ENCODE peak calls at places on chromosomes 5 and 9, in five cellular contexts. S is H1, I is HepG2, K is GM12878, X is K562. R is an unnamed sample.

GRCh38 chr5:158013939-158014338 is 155.0 kb upstream of the CLINT1 start:
- DNase-seq in K (no peak), I (peak), X (peak), S (peak), R (peak)

GRCh38 chr9:76216161-76216649 is 178.0 kb downstream of the RFK start:
- DNase-seq in I (no peak), K (no peak), S (no peak), X (no peak), R (no peak)

GRCh38 chr5:57495688-57496087 is 13.1 kb upstream of the ACTBL2 start:
- DNase-seq in K (no peak), S (no peak), X (no peak), I (no peak), R (peak)

GRCh38 chr9:18520395-18520794 is 46.4 kb downstream of the ADAMTSL1 start:
- DNase-seq in I (no peak), S (no peak), K (no peak), X (no peak), R (no peak)

GRCh38 chr5:164351245-164351834 is 845.9 kb downstream of the MAT2B start:
- DNase-seq in K (no peak), I (no peak), X (no peak), S (no peak), R (no peak)

GRCh38 chr9:75109210-75109839 is 21.0 kb downstream of the OSTF1 start:
- DNase-seq in S (no peak), X (no peak), K (no peak), I (no peak), R (no peak)

GRCh38 chr5:97909541-97909940 is 726.5 kb upstream of the RIOK2 start:
- DNase-seq in K (no peak), I (no peak), X (no peak), S (no peak), R (no peak)

GRCh38 chr9:72362680-72363139 is 2.3 kb downstream of the ZFAND5 start:
- DNase-seq in X (peak), S (no peak), K (peak), I (peak), R (peak)

GRCh38 chr9:38641985-38642864 is 21.8 kb upstream of the ANKRD18A start:
- DNase-seq in S (peak), K (no peak), X (peak), I (peak), R (peak)

GRCh38 chr5:127320032-127320945 is 29.7 kb downstream of the MEGF10 start:
- DNase-seq in S (no peak), K (peak), I (no peak), X (no peak), R (peak)

GRCh38 chr9:83538172-83538889 is at the start of gene FRMD3:
- DNase-seq in X (no peak), K (no peak), S (peak), I (peak), R (peak)

GRCh38 chr5:37774912-37775483 is 64.8 kb downstream of the GDNF start:
- DNase-seq in K (peak), I (peak), X (peak), S (peak), R (peak)

GRCh38 chr5:138869763-138870500 is 5.2 kb downstream of the LRRTM2 start:
- DNase-seq in I (no peak), X (no peak), S (no peak), K (no peak), R (no peak)

GRCh38 chr5:153629027-153629426 is 138.6 kb downstream of the GRIA1 start:
- DNase-seq in I (no peak), X (no peak), K (no peak), S (peak), R (peak)

GRCh38 chr5:334903-335739 is 13.6 kb downstream of the AHRR start:
- DNase-seq in S (no peak), X (no peak), K (no peak), I (no peak), R (no peak)

GRCh38 chr5:181282874-181283273 is 21.9 kb upstream of the TRIM52 start:
- DNase-seq in S (no peak), X (no peak), I (no peak), K (no peak), R (no peak)

GRCh38 chr9:110183208-110184145 is 24.5 kb downstream of the C9orf152 start:
- DNase-seq in I (peak), K (peak), S (peak), X (peak), R (peak)

GRCh38 chr9:96464426-96464825 is 14.5 kb downstream of the HABP4 start:
- DNase-seq in S (no peak), I (no peak), K (no peak), X (peak), R (no peak)

GRCh38 chr9:92668746-92669526 is 995 bp downstream of the IPPK start:
- DNase-seq in X (peak), I (peak), K (no peak), S (no peak), R (peak)

GRCh38 chr5:178469975-178470692 is 120.1 kb downstream of the COL23A1 start:
- DNase-seq in K (no peak), S (no peak), I (no peak), X (no peak), R (no peak)

GRCh38 chr5:149094996-149095395 is 32.1 kb upstream of the SH3TC2 start:
- DNase-seq in K (no peak), X (no peak), I (no peak), S (no peak), R (no peak)

GRCh38 chr5:63555874-63556273 is 406.4 kb downstream of the HTR1A start:
- DNase-seq in I (no peak), X (no peak), S (no peak), K (no peak), R (no peak)

GRCh38 chr5:133511653-133512235 is 100.6 kb downstream of the FSTL4 start:
- DNase-seq in X (no peak), I (no peak), S (peak), K (no peak), R (no peak)

GRCh38 chr5:150065886-150066285 is 20.5 kb downstream of the CSF1R start:
- DNase-seq in S (no peak), K (no peak), I (no peak), X (no peak), R (no peak)

GRCh38 chr5:132177691-132178149 is 49.9 kb downstream of the P4HA2 start:
- DNase-seq in K (no peak), X (peak), I (no peak), S (no peak), R (no peak)

GRCh38 chr5:169591636-169592035 is 8.1 kb downstream of the SPDL1 start:
- DNase-seq in K (no peak), S (no peak), X (no peak), I (no peak), R (no peak)

GRCh38 chr5:96808868-96809558 is 1.3 kb upstream of the ERAP1 start:
- DNase-seq in S (no peak), I (no peak), X (no peak), K (no peak), R (no peak)
- H2AFZ ChIP-seq in S (peak), I (peak), X (peak), K (peak), R (peak)

GRCh38 chr5:20230010-20230409 is 242.0 kb upstream of the CDH18 start:
- DNase-seq in K (no peak), I (no peak), X (no peak), S (no peak), R (no peak)

GRCh38 chr5:20229286-20230005 is 241.4 kb upstream of the CDH18 start:
- DNase-seq in S (no peak), K (no peak), I (no peak), X (no peak), R (no peak)

DNA sequence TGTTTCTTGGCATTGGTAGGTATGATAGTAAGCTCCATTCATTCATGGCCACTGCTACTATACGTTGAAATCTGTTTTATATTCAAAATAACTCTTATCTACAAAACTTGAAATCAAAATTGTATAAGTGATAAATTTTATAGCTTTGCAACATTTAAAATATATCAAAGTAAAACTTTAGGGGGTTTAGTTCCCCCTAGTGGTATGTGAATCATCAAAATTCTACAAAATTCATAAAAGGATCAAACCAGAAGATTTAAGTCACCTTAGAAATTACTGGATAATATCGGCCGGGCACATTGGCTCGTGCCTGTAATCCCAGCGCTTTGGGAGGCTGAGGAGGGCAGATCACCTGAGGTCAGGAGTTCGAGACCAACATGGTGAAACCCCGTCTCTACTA is 243.0 kb upstream of the CDH18 start:
- DNase-seq in X (no peak), I (no peak), S (no peak), K (no peak), R (peak)
- TF ChIP-seq CTCF in X (no peak), I (no peak), S (no peak), K (no peak), R (no peak)

DNA sequence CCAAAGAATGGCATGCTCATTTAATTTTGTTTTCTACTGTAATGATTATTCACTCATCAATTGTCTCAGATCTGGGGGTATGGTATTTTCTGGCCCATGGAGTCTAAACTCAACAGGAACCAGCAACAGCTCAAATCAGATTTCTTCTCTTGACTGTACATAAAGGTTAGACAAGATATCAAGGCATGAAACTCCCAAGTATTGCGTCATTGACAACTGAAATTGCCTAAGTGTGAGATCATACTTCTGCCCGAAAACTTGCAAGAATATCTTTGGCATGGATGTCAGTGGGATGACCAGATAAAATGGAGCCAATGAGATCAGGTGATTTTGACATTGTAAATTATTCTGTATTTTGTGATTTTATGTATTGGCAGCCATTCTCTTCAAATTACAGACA is 141.7 kb upstream of the STK32A start:
- DNase-seq in S (no peak), K (no peak), X (no peak), I (no peak), R (no peak)
- TF ChIP-seq CREB1 in S (no peak), K (no peak), X (no peak), I (no peak), R (no peak)

GRCh38 chr5:2227433-2227832 is 344.7 kb upstream of the IRX4 start:
- DNase-seq in S (no peak), X (no peak), K (no peak), I (no peak), R (no peak)
- H2AFZ ChIP-seq in S (no peak), X (no peak), K (no peak), I (no peak), R (no peak)

DNA sequence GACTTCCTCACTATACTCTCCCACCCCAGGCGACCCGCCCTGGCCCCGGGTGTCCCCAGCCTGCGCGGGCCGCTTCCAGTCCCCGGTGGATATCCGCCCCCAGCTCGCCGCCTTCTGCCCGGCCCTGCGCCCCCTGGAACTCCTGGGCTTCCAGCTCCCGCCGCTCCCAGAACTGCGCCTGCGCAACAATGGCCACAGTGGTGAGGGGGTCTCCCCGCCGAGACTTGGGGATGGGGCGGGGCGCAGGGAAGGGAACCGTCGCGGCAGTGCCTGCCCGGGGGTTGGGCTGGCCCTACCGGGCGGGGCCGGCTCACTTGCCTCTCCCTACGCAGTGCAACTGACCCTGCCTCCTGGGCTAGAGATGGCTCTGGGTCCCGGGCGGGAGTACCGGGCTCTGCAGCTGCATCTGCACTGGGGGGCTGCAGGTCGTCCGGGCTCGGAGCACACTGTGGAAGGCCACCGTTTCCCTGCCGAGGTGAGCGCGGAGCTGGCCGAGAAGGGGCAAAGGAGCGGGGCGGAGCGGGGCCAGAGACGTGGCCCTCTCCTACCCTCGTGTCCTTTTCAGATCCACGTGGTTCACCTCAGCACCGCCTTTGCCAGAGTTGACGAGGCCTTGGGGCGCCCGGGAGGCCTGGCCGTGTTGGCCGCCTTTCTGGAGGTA is 2.1 kb downstream of the CA9 start:
- DNase-seq in X (no peak), I (no peak), K (no peak), S (peak), R (peak)
- TF ChIP-seq CTCF in X (no peak), I (no peak), K (no peak), S (no peak), R (no peak)

GRCh38 chr5:42005561-42006153 is 80.6 kb downstream of the FBXO4 start:
- DNase-seq in S (no peak), I (peak), K (no peak), X (peak), R (peak)
- TF ChIP-seq CREB1 in S (no peak), I (no peak), K (no peak), X (no peak), R (no peak)

GRCh38 chr9:3865373-3865772 is 339.6 kb upstream of the RFX3 start:
- DNase-seq in X (no peak), I (no peak), S (no peak), K (no peak), R (no peak)

GRCh38 chr9:3868012-3868411 is 342.2 kb upstream of the RFX3 start:
- DNase-seq in I (no peak), K (no peak), S (no peak), X (no peak), R (no peak)

GRCh38 chr9:3863686-3864085 is 337.9 kb upstream of the RFX3 start:
- DNase-seq in I (no peak), S (no peak), K (no peak), X (no peak), R (no peak)

GRCh38 chr9:3858961-3859360 is 333.2 kb upstream of the RFX3 start:
- DNase-seq in X (no peak), K (no peak), S (no peak), I (no peak), R (no peak)

GRCh38 chr9:3863114-3863528 is 337.3 kb upstream of the RFX3 start:
- DNase-seq in S (no peak), K (no peak), I (no peak), X (no peak), R (no peak)
- H2AFZ ChIP-seq in S (no peak), K (no peak), I (no peak), X (no peak), R (no peak)

GRCh38 chr9:97958812-97959511 is 21.0 kb upstream of the HEMGN start:
- DNase-seq in K (no peak), S (no peak), I (no peak), X (peak), R (no peak)

GRCh38 chr9:97959585-97959984 is 21.6 kb upstream of the HEMGN start:
- DNase-seq in X (peak), I (no peak), S (no peak), K (no peak), R (no peak)

GRCh38 chr9:97956365-97956764 is 18.4 kb upstream of the HEMGN start:
- DNase-seq in S (no peak), I (no peak), K (no peak), X (peak), R (no peak)

DNA sequence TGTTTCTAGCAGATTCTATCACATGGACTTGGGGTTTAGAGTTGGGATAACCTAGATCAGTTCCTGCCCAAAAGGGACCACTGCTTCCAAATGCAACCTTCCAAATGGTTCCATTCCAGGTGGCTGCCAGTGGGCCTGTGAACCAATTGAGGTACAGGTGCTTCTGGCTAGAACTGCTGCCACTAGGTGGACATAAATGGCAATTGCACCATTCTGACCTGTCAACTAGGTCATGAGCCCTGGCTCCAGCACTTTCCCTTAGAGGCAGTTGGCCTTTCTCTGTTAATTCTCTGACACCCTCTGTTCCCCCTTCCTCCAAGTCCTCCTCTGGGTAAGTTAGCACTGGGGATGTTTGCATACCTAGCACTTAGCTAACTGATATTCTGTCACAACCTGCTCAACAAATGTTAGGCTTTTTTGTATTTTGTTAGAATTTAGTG is 16.6 kb upstream of the HEMGN start:
- DNase-seq in K (no peak), I (peak), S (peak), X (peak), R (peak)
- TF ChIP-seq CTCF in K (peak), I (peak), S (peak), X (peak), R (peak)

GRCh38 chr5:81760521-81760920 is 9.6 kb upstream of the SSBP2 start:
- DNase-seq in I (no peak), X (peak), K (no peak), S (no peak), R (no peak)
- TF ChIP-seq CREB1 in I (no peak), X (no peak), K (no peak), S (no peak), R (no peak)

DNA sequence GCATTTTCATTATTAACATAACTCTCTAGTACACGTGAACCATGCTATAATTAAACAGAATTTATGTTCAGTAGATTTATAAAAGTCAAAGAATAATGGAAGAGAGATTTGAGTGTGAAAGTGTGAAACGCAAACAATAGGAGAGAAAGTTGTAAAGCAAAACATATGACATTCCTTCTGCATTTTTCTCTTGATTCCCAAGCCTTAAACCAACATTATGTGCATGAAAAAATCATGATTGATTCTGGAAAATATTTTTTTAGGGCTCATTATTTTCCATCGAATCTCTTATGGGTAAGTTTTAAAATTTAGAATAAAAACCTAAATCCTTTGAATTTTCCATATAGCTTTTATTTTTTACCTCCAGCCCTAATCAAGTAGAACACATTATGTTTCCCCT is 227.9 kb upstream of the DAPK1 start:
- DNase-seq in S (no peak), K (no peak), X (no peak), I (no peak), R (no peak)
- H2AFZ ChIP-seq in S (no peak), K (no peak), X (no peak), I (no peak), R (no peak)

R was measured in GM23338.